ENCODE peak calls at places on chromosomes 13 and 19, in six cellular contexts. One of them, this sample, is unnamed.

GRCh38 chr13:98299954-98300350 is 122.9 kb upstream of the RNF113B start:
- DNase-seq in heart left ventricle: no peak
- DNase-seq in brain microvascular endothelial cell: no peak
- DNase-seq in HepG2: no peak
- DNase-seq in vagina: no peak
- DNase-seq in psoas muscle: no peak
- DNase-seq in this sample: no peak

GRCh38 chr19:1360818-1361461 is 22.8 kb upstream of the NDUFS7 start:
- DNase-seq in heart left ventricle: peak; percentile 79
- DNase-seq in brain microvascular endothelial cell: peak; percentile 49
- DNase-seq in HepG2: no peak
- DNase-seq in vagina: no peak
- DNase-seq in psoas muscle: peak; percentile 81
- DNase-seq in this sample: peak; percentile 70

GRCh38 chr19:1825909-1826556 is 14.0 kb upstream of the ATP8B3 start:
- DNase-seq in heart left ventricle: peak; percentile 72
- DNase-seq in brain microvascular endothelial cell: peak; percentile 44
- DNase-seq in HepG2: peak; percentile 48
- DNase-seq in vagina: no peak
- DNase-seq in psoas muscle: peak; percentile 75
- DNase-seq in this sample: no peak

GRCh38 chr19:49809155-49809986 is 3.7 kb downstream of the FUZ start:
- DNase-seq in heart left ventricle: peak; percentile 68
- DNase-seq in brain microvascular endothelial cell: no peak
- DNase-seq in HepG2: peak; percentile 35
- DNase-seq in vagina: no peak
- DNase-seq in psoas muscle: peak; percentile 72
- DNase-seq in this sample: peak; percentile 77

GRCh38 chr13:76406243-76406642 is 480.0 kb downstream of the KCTD12 start:
- DNase-seq in heart left ventricle: no peak
- DNase-seq in brain microvascular endothelial cell: no peak
- DNase-seq in HepG2: no peak
- DNase-seq in vagina: no peak
- DNase-seq in psoas muscle: no peak
- DNase-seq in this sample: no peak

GRCh38 chr13:22967669-22968068 is 213.1 kb upstream of the SGCG start:
- DNase-seq in heart left ventricle: no peak
- DNase-seq in brain microvascular endothelial cell: no peak
- DNase-seq in HepG2: no peak
- DNase-seq in vagina: no peak
- DNase-seq in psoas muscle: no peak
- DNase-seq in this sample: no peak

GRCh38 chr13:51681037-51681678 is 96.9 kb downstream of the WDFY2 start:
- DNase-seq in heart left ventricle: no peak
- DNase-seq in brain microvascular endothelial cell: peak; percentile 57
- DNase-seq in HepG2: no peak
- DNase-seq in vagina: no peak
- DNase-seq in psoas muscle: no peak
- DNase-seq in this sample: no peak

GRCh38 chr13:50911051-50911690 is 1.6 kb downstream of the RNASEH2B start:
- DNase-seq in heart left ventricle: no peak
- DNase-seq in brain microvascular endothelial cell: no peak
- DNase-seq in HepG2: peak; percentile 58
- DNase-seq in vagina: no peak
- DNase-seq in psoas muscle: no peak
- DNase-seq in this sample: no peak

GRCh38 chr13:51041126-51041525 is 69.9 kb downstream of the C13orf42 start:
- DNase-seq in heart left ventricle: no peak
- DNase-seq in brain microvascular endothelial cell: no peak
- DNase-seq in HepG2: no peak
- DNase-seq in vagina: no peak
- DNase-seq in psoas muscle: no peak
- DNase-seq in this sample: no peak

GRCh38 chr19:4019578-4019977 is 12.0 kb downstream of the PIAS4 start:
- DNase-seq in heart left ventricle: no peak
- DNase-seq in brain microvascular endothelial cell: no peak
- DNase-seq in HepG2: no peak
- DNase-seq in vagina: no peak
- DNase-seq in psoas muscle: no peak
- DNase-seq in this sample: no peak

GRCh38 chr13:66224644-66225043 is 1005.5 kb downstream of the PCDH9 start:
- DNase-seq in heart left ventricle: no peak
- DNase-seq in brain microvascular endothelial cell: no peak
- DNase-seq in HepG2: no peak
- DNase-seq in vagina: no peak
- DNase-seq in psoas muscle: no peak
- DNase-seq in this sample: no peak

GRCh38 chr13:113577881-113578435 is 6.6 kb upstream of the TFDP1 start:
- DNase-seq in heart left ventricle: no peak
- DNase-seq in brain microvascular endothelial cell: no peak
- DNase-seq in HepG2: no peak
- DNase-seq in vagina: no peak
- DNase-seq in psoas muscle: no peak
- DNase-seq in this sample: no peak

GRCh38 chr13:76939215-76939614 is 9.1 kb upstream of the ACOD1 start:
- DNase-seq in heart left ventricle: no peak
- DNase-seq in brain microvascular endothelial cell: no peak
- DNase-seq in HepG2: no peak
- DNase-seq in vagina: no peak
- DNase-seq in psoas muscle: no peak
- DNase-seq in this sample: no peak

GRCh38 chr19:55408320-55408836 is 790 bp upstream of the UBE2S start:
- DNase-seq in heart left ventricle: no peak
- DNase-seq in brain microvascular endothelial cell: no peak
- DNase-seq in HepG2: no peak
- DNase-seq in vagina: no peak
- DNase-seq in psoas muscle: no peak
- DNase-seq in this sample: no peak

GRCh38 chr13:76790519-76791289 is 95.5 kb downstream of the KCTD12 start:
- DNase-seq in heart left ventricle: no peak
- DNase-seq in brain microvascular endothelial cell: no peak
- DNase-seq in HepG2: no peak
- DNase-seq in vagina: no peak
- DNase-seq in psoas muscle: no peak
- DNase-seq in this sample: no peak

GRCh38 chr19:13153627-13154240 is 3.5 kb downstream of the IER2 start:
- DNase-seq in heart left ventricle: no peak
- DNase-seq in brain microvascular endothelial cell: no peak
- DNase-seq in HepG2: no peak
- DNase-seq in vagina: no peak
- DNase-seq in psoas muscle: peak; percentile 50
- DNase-seq in this sample: no peak

GRCh38 chr13:110836600-110836903 is 78.3 kb downstream of the ANKRD10 start:
- DNase-seq in heart left ventricle: no peak
- DNase-seq in brain microvascular endothelial cell: no peak
- DNase-seq in HepG2: no peak
- DNase-seq in vagina: no peak
- DNase-seq in psoas muscle: no peak
- DNase-seq in this sample: no peak

GRCh38 chr19:38731654-38732301 is 12.5 kb downstream of the CAPN12 start:
- DNase-seq in heart left ventricle: no peak
- DNase-seq in brain microvascular endothelial cell: no peak
- DNase-seq in HepG2: no peak
- DNase-seq in vagina: no peak
- DNase-seq in psoas muscle: no peak
- DNase-seq in this sample: no peak

GRCh38 chr13:88925954-88926353 is 1254.8 kb downstream of the SLITRK5 start:
- DNase-seq in heart left ventricle: no peak
- DNase-seq in brain microvascular endothelial cell: no peak
- DNase-seq in HepG2: no peak
- DNase-seq in vagina: no peak
- DNase-seq in psoas muscle: no peak
- DNase-seq in this sample: no peak

GRCh38 chr19:47650695-47651094 is 41.8 kb downstream of the BICRA start:
- DNase-seq in heart left ventricle: no peak
- DNase-seq in brain microvascular endothelial cell: no peak
- DNase-seq in HepG2: no peak
- DNase-seq in vagina: no peak
- DNase-seq in psoas muscle: no peak
- DNase-seq in this sample: no peak

GRCh38 chr19:46674416-46675178 is 13.6 kb upstream of the DACT3 start:
- DNase-seq in heart left ventricle: no peak
- DNase-seq in brain microvascular endothelial cell: no peak
- DNase-seq in HepG2: no peak
- DNase-seq in vagina: no peak
- DNase-seq in psoas muscle: no peak
- DNase-seq in this sample: no peak

GRCh38 chr13:31200636-31200970 is 828 bp downstream of the B3GLCT start:
- DNase-seq in heart left ventricle: peak; percentile 64
- DNase-seq in brain microvascular endothelial cell: peak; percentile 7
- DNase-seq in HepG2: peak; percentile 24
- DNase-seq in vagina: no peak
- DNase-seq in psoas muscle: peak; percentile 61
- DNase-seq in this sample: no peak

GRCh38 chr13:87123987-87124784 is 547.0 kb upstream of the SLITRK5 start:
- DNase-seq in heart left ventricle: no peak
- DNase-seq in brain microvascular endothelial cell: peak; percentile 96
- DNase-seq in HepG2: peak; percentile 10
- DNase-seq in vagina: no peak
- DNase-seq in psoas muscle: no peak
- DNase-seq in this sample: no peak

GRCh38 chr19:3045885-3046603 is 16.3 kb downstream of the TLE5 start:
- DNase-seq in heart left ventricle: no peak
- DNase-seq in brain microvascular endothelial cell: no peak
- DNase-seq in HepG2: no peak
- DNase-seq in vagina: no peak
- DNase-seq in psoas muscle: no peak
- DNase-seq in this sample: no peak

GRCh38 chr19:42634409-42635232 is 39.9 kb upstream of the CEACAM8 start:
- DNase-seq in heart left ventricle: no peak
- DNase-seq in brain microvascular endothelial cell: peak; percentile 25
- DNase-seq in HepG2: peak; percentile 32
- DNase-seq in vagina: no peak
- DNase-seq in psoas muscle: no peak
- DNase-seq in this sample: no peak

GRCh38 chr19:39681416-39681815 is 22.9 kb upstream of the LGALS14 start:
- DNase-seq in heart left ventricle: no peak
- DNase-seq in brain microvascular endothelial cell: no peak
- DNase-seq in HepG2: no peak
- DNase-seq in vagina: no peak
- DNase-seq in psoas muscle: no peak
- DNase-seq in this sample: no peak

GRCh38 chr13:62205273-62205672 is 789.6 kb upstream of the PCDH20 start:
- DNase-seq in heart left ventricle: no peak
- DNase-seq in brain microvascular endothelial cell: no peak
- DNase-seq in HepG2: no peak
- DNase-seq in vagina: no peak
- DNase-seq in psoas muscle: no peak
- DNase-seq in this sample: no peak

GRCh38 chr13:112651750-112652511 is 37.9 kb upstream of the ATP11A start:
- DNase-seq in heart left ventricle: no peak
- DNase-seq in brain microvascular endothelial cell: no peak
- DNase-seq in HepG2: no peak
- DNase-seq in vagina: no peak
- DNase-seq in psoas muscle: no peak
- DNase-seq in this sample: no peak

GRCh38 chr19:48878219-48879024 is 6.2 kb downstream of the PPP1R15A start:
- DNase-seq in heart left ventricle: peak; percentile 68
- DNase-seq in brain microvascular endothelial cell: peak; percentile 54
- DNase-seq in HepG2: no peak
- DNase-seq in vagina: no peak
- DNase-seq in psoas muscle: no peak
- DNase-seq in this sample: peak; percentile 89

GRCh38 chr13:95039415-95039814 is 261.8 kb downstream of the ABCC4 start:
- DNase-seq in heart left ventricle: no peak
- DNase-seq in brain microvascular endothelial cell: peak; percentile 1
- DNase-seq in HepG2: peak; percentile 6
- DNase-seq in vagina: no peak
- DNase-seq in psoas muscle: no peak
- DNase-seq in this sample: no peak

DNA sequence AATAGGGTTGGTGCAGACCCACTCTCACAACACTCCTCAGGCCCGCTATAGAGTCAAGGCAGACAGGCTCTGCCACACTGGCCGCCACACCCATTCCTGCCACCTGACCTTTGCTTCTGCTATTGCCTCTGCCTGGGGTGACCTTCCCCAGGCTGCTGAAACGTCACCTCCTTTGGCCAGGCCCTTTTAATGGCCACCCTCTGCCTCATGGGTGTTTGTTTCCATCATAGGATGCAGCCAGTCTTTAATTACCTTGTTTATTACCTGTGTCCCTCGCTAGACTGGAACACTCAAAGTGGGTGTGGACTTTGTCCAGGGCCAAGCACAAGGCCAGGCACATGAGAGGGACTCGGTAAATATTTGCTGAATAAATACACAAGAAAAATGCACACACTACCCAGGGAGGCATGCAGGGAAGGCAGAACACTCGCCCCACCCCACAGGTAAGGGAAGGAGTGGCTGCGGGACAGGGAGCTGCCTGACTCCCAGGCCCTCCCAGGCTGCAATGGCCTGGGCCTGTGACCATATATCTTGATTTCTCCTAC is 3.2 kb downstream of the LSM4 start:
- DNase-seq in heart left ventricle: no peak
- DNase-seq in brain microvascular endothelial cell: no peak
- DNase-seq in HepG2: peak; percentile 81
- DNase-seq in vagina: no peak
- DNase-seq in psoas muscle: no peak
- DNase-seq in this sample: no peak
- H3K27ac ChIP-seq in heart left ventricle: no peak overlapping the region
- H3K27ac ChIP-seq in brain microvascular endothelial cell: no peak overlapping the region
- H3K27ac ChIP-seq in HepG2: peak overlapping the region; percentile 92
- H3K27ac ChIP-seq in vagina: peak overlapping the region; percentile 20
- H3K27ac ChIP-seq in psoas muscle: no peak overlapping the region
- H3K27ac ChIP-seq in this sample: no peak overlapping the region

DNA sequence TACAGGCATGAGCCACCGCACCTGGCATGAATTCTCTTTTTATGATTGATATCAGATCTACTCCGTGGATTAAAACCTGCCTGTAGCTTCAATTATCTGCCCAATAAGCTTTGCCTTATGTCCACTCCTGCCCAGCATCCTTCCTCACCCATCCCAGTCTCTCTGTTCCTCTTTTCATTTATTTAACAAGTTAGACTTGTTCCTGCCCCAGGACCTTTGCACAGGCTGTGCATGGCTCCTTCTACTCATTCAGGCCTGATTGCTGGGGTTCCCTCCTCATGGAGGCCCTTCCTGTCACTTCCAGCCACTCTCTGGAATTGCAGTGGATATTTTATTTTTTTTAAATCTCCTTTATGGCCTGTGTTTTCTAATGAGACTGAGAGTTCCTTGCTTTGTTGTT is 27.6 kb downstream of the SMARCA4 start:
- DNase-seq in heart left ventricle: no peak
- DNase-seq in brain microvascular endothelial cell: no peak
- DNase-seq in HepG2: no peak
- DNase-seq in vagina: no peak
- DNase-seq in psoas muscle: no peak
- DNase-seq in this sample: no peak
- H3K36me3 ChIP-seq in heart left ventricle: peaks cover 85% of the 10 kb centered on the region
- H3K36me3 ChIP-seq in brain microvascular endothelial cell: peaks cover 56% of the 10 kb centered on the region
- H3K36me3 ChIP-seq in HepG2: peaks cover 72% of the 10 kb centered on the region
- H3K36me3 ChIP-seq in vagina: peaks cover 92% of the 10 kb centered on the region
- H3K36me3 ChIP-seq in psoas muscle: peaks cover 3% of the 10 kb centered on the region
- H3K36me3 ChIP-seq in this sample: peaks cover 66% of the 10 kb centered on the region

GRCh38 chr19:33177417-33177976 is 16.6 kb upstream of the LRP3 start:
- DNase-seq in heart left ventricle: no peak
- DNase-seq in brain microvascular endothelial cell: peak; percentile 53
- DNase-seq in HepG2: peak; percentile 35
- DNase-seq in vagina: no peak
- DNase-seq in psoas muscle: no peak
- DNase-seq in this sample: peak; percentile 80
- TF ChIP-seq CTCF in heart left ventricle: peak; percentile 75
- TF ChIP-seq CTCF in brain microvascular endothelial cell: peak; percentile 65
- TF ChIP-seq CTCF in HepG2: no peak
- TF ChIP-seq CTCF in vagina: peak; percentile 10
- TF ChIP-seq CTCF in psoas muscle: peak; percentile 34
- TF ChIP-seq CTCF in this sample: no peak

GRCh38 chr19:7159105-7159933 is 89.8 kb downstream of the ZNF557 start:
- DNase-seq in heart left ventricle: peak; percentile 85
- DNase-seq in brain microvascular endothelial cell: peak; percentile 51
- DNase-seq in HepG2: no peak
- DNase-seq in vagina: no peak
- DNase-seq in psoas muscle: peak; percentile 76
- DNase-seq in this sample: peak; percentile 89
- H3K27ac ChIP-seq in heart left ventricle: peak overlapping the region; percentile 79
- H3K27ac ChIP-seq in brain microvascular endothelial cell: no peak overlapping the region
- H3K27ac ChIP-seq in HepG2: no peak overlapping the region
- H3K27ac ChIP-seq in vagina: peak overlapping the region; percentile 79
- H3K27ac ChIP-seq in psoas muscle: peak overlapping the region; percentile 83
- H3K27ac ChIP-seq in this sample: peak overlapping the region; percentile 94

This sample was measured in right atrium auricular region.